ENCODE peak calls at places on chromosome 3, in eight cellular contexts. One of them, this sample, is unnamed. For H3K36me3 and H3K4me1, the result is how much of the 10 kb centered on the place peaks cover.

GRCh38 chr3:197456271-197457091 is 99.3 kb downstream of the BDH1 start:
- DNase-seq in heart right ventricle: peak
- DNase-seq in mammary epithelial cell: peak
- DNase-seq in psoas muscle: peak
- DNase-seq in MM.1S: peak
- DNase-seq in tibial artery: peak
- DNase-seq in osteoblast: peak
- DNase-seq in endodermal cell: peak
- DNase-seq in this sample: peak

GRCh38 chr3:8842293-8842692 is 72.9 kb upstream of the OXTR start:
- DNase-seq in MM.1S: no peak
- DNase-seq in endodermal cell: no peak
- DNase-seq in tibial artery: no peak
- DNase-seq in mammary epithelial cell: no peak
- DNase-seq in psoas muscle: no peak
- DNase-seq in osteoblast: no peak
- DNase-seq in heart right ventricle: no peak
- DNase-seq in this sample: no peak

GRCh38 chr3:43345877-43346276 is 59.5 kb downstream of the SNRK start:
- DNase-seq in osteoblast: no peak
- DNase-seq in mammary epithelial cell: peak
- DNase-seq in psoas muscle: no peak
- DNase-seq in tibial artery: no peak
- DNase-seq in heart right ventricle: no peak
- DNase-seq in endodermal cell: no peak
- DNase-seq in MM.1S: no peak
- DNase-seq in this sample: no peak

GRCh38 chr3:47991341-47991740 is 24.9 kb downstream of the MAP4 start:
- DNase-seq in MM.1S: no peak
- DNase-seq in psoas muscle: no peak
- DNase-seq in tibial artery: no peak
- DNase-seq in endodermal cell: no peak
- DNase-seq in heart right ventricle: no peak
- DNase-seq in mammary epithelial cell: no peak
- DNase-seq in osteoblast: no peak
- DNase-seq in this sample: no peak

GRCh38 chr3:52973806-52974205 is 72.1 kb downstream of the SFMBT1 start:
- DNase-seq in endodermal cell: no peak
- DNase-seq in osteoblast: peak
- DNase-seq in tibial artery: no peak
- DNase-seq in heart right ventricle: no peak
- DNase-seq in MM.1S: no peak
- DNase-seq in psoas muscle: no peak
- DNase-seq in mammary epithelial cell: no peak
- DNase-seq in this sample: no peak

GRCh38 chr3:143216709-143217182 is 97.2 kb downstream of the CHST2 start:
- DNase-seq in tibial artery: no peak
- DNase-seq in osteoblast: no peak
- DNase-seq in mammary epithelial cell: no peak
- DNase-seq in psoas muscle: no peak
- DNase-seq in MM.1S: peak
- DNase-seq in endodermal cell: no peak
- DNase-seq in heart right ventricle: no peak
- DNase-seq in this sample: no peak

GRCh38 chr3:140717915-140718314 is 40.1 kb downstream of the TRIM42 start:
- DNase-seq in osteoblast: no peak
- DNase-seq in endodermal cell: no peak
- DNase-seq in MM.1S: no peak
- DNase-seq in tibial artery: no peak
- DNase-seq in heart right ventricle: no peak
- DNase-seq in mammary epithelial cell: no peak
- DNase-seq in psoas muscle: no peak
- DNase-seq in this sample: no peak

GRCh38 chr3:181052256-181052655 is 62.7 kb upstream of the DNAJC19 start:
- DNase-seq in mammary epithelial cell: no peak
- DNase-seq in endodermal cell: no peak
- DNase-seq in psoas muscle: no peak
- DNase-seq in MM.1S: no peak
- DNase-seq in tibial artery: no peak
- DNase-seq in osteoblast: no peak
- DNase-seq in heart right ventricle: no peak
- DNase-seq in this sample: no peak

GRCh38 chr3:141682007-141682406 is 56.1 kb upstream of the RNF7 start:
- DNase-seq in MM.1S: no peak
- DNase-seq in mammary epithelial cell: no peak
- DNase-seq in endodermal cell: no peak
- DNase-seq in tibial artery: no peak
- DNase-seq in osteoblast: no peak
- DNase-seq in heart right ventricle: no peak
- DNase-seq in psoas muscle: no peak
- DNase-seq in this sample: no peak

GRCh38 chr3:30649572-30650310 is 43.3 kb downstream of the TGFBR2 start:
- DNase-seq in tibial artery: no peak
- DNase-seq in heart right ventricle: no peak
- DNase-seq in psoas muscle: no peak
- DNase-seq in MM.1S: no peak
- DNase-seq in mammary epithelial cell: no peak
- DNase-seq in osteoblast: peak
- DNase-seq in endodermal cell: no peak
- DNase-seq in this sample: no peak

GRCh38 chr3:129050556-129051295 is 9.9 kb upstream of the GP9 start:
- DNase-seq in mammary epithelial cell: no peak
- DNase-seq in endodermal cell: peak
- DNase-seq in tibial artery: no peak
- DNase-seq in osteoblast: no peak
- DNase-seq in heart right ventricle: no peak
- DNase-seq in psoas muscle: no peak
- DNase-seq in MM.1S: no peak
- DNase-seq in this sample: no peak

GRCh38 chr3:147187687-147188086 is 218.7 kb downstream of the ZIC4 start:
- DNase-seq in psoas muscle: no peak
- DNase-seq in heart right ventricle: no peak
- DNase-seq in MM.1S: no peak
- DNase-seq in osteoblast: no peak
- DNase-seq in tibial artery: no peak
- DNase-seq in mammary epithelial cell: no peak
- DNase-seq in endodermal cell: no peak
- DNase-seq in this sample: no peak

GRCh38 chr3:53161820-53162671 is 1.0 kb downstream of the PRKCD start:
- DNase-seq in endodermal cell: peak
- DNase-seq in mammary epithelial cell: peak
- DNase-seq in tibial artery: no peak
- DNase-seq in MM.1S: peak
- DNase-seq in osteoblast: peak
- DNase-seq in heart right ventricle: peak
- DNase-seq in psoas muscle: no peak
- DNase-seq in this sample: no peak

GRCh38 chr3:143252931-143253330 is 133.4 kb downstream of the CHST2 start:
- DNase-seq in endodermal cell: no peak
- DNase-seq in osteoblast: peak
- DNase-seq in tibial artery: no peak
- DNase-seq in MM.1S: no peak
- DNase-seq in mammary epithelial cell: peak
- DNase-seq in psoas muscle: no peak
- DNase-seq in heart right ventricle: no peak
- DNase-seq in this sample: no peak

GRCh38 chr3:99720985-99721632 is 82.7 kb downstream of the COL8A1 start:
- DNase-seq in mammary epithelial cell: peak
- DNase-seq in psoas muscle: no peak
- DNase-seq in osteoblast: no peak
- DNase-seq in tibial artery: no peak
- DNase-seq in heart right ventricle: no peak
- DNase-seq in endodermal cell: no peak
- DNase-seq in MM.1S: no peak
- DNase-seq in this sample: no peak

GRCh38 chr3:148943531-148944200 is 47.7 kb upstream of the GYG1 start:
- DNase-seq in MM.1S: peak
- DNase-seq in osteoblast: peak
- DNase-seq in tibial artery: no peak
- DNase-seq in mammary epithelial cell: peak
- DNase-seq in endodermal cell: no peak
- DNase-seq in psoas muscle: no peak
- DNase-seq in heart right ventricle: peak
- DNase-seq in this sample: no peak

GRCh38 chr3:14210843-14211594 is 32.4 kb downstream of the LSM3 start:
- DNase-seq in tibial artery: no peak
- DNase-seq in endodermal cell: peak
- DNase-seq in heart right ventricle: no peak
- DNase-seq in psoas muscle: no peak
- DNase-seq in MM.1S: no peak
- DNase-seq in osteoblast: peak
- DNase-seq in mammary epithelial cell: no peak
- DNase-seq in this sample: no peak

GRCh38 chr3:25789596-25790556 is at the start of gene OXSM:
- DNase-seq in osteoblast: peak
- DNase-seq in psoas muscle: peak
- DNase-seq in heart right ventricle: peak
- DNase-seq in tibial artery: peak
- DNase-seq in mammary epithelial cell: peak
- DNase-seq in endodermal cell: peak
- DNase-seq in MM.1S: peak
- DNase-seq in this sample: peak

GRCh38 chr3:40445880-40446279 is 11.3 kb upstream of the RPL14 start:
- DNase-seq in osteoblast: no peak
- DNase-seq in mammary epithelial cell: no peak
- DNase-seq in endodermal cell: no peak
- DNase-seq in heart right ventricle: no peak
- DNase-seq in tibial artery: no peak
- DNase-seq in psoas muscle: no peak
- DNase-seq in MM.1S: no peak
- DNase-seq in this sample: no peak

GRCh38 chr3:141561426-141562034 is 74.7 kb downstream of the RASA2 start:
- DNase-seq in endodermal cell: peak
- DNase-seq in mammary epithelial cell: peak
- DNase-seq in tibial artery: no peak
- DNase-seq in MM.1S: peak
- DNase-seq in heart right ventricle: peak
- DNase-seq in psoas muscle: no peak
- DNase-seq in osteoblast: peak
- DNase-seq in this sample: no peak

GRCh38 chr3:53083496-53083895 is 37.6 kb upstream of the SFMBT1 start:
- DNase-seq in mammary epithelial cell: no peak
- DNase-seq in heart right ventricle: peak
- DNase-seq in MM.1S: no peak
- DNase-seq in osteoblast: peak
- DNase-seq in endodermal cell: no peak
- DNase-seq in tibial artery: no peak
- DNase-seq in psoas muscle: peak
- DNase-seq in this sample: peak

GRCh38 chr3:113602256-113602655 is 69.9 kb downstream of the SIDT1 start:
- DNase-seq in MM.1S: no peak
- DNase-seq in psoas muscle: no peak
- DNase-seq in tibial artery: no peak
- DNase-seq in heart right ventricle: no peak
- DNase-seq in endodermal cell: no peak
- DNase-seq in osteoblast: no peak
- DNase-seq in mammary epithelial cell: no peak
- DNase-seq in this sample: no peak

GRCh38 chr3:169421182-169421581 is 242.3 kb downstream of the MECOM start:
- DNase-seq in tibial artery: no peak
- DNase-seq in heart right ventricle: no peak
- DNase-seq in psoas muscle: no peak
- DNase-seq in mammary epithelial cell: no peak
- DNase-seq in osteoblast: no peak
- DNase-seq in MM.1S: no peak
- DNase-seq in endodermal cell: no peak
- DNase-seq in this sample: no peak

GRCh38 chr3:32630266-32630665 is 54.7 kb upstream of the CNOT10 start:
- DNase-seq in tibial artery: no peak
- DNase-seq in mammary epithelial cell: peak
- DNase-seq in endodermal cell: no peak
- DNase-seq in heart right ventricle: no peak
- DNase-seq in MM.1S: no peak
- DNase-seq in osteoblast: no peak
- DNase-seq in psoas muscle: no peak
- DNase-seq in this sample: no peak

GRCh38 chr3:119494597-119494996 is 3.8 kb upstream of the TIMMDC1 start:
- DNase-seq in osteoblast: no peak
- DNase-seq in tibial artery: no peak
- DNase-seq in mammary epithelial cell: no peak
- DNase-seq in MM.1S: no peak
- DNase-seq in endodermal cell: no peak
- DNase-seq in heart right ventricle: no peak
- DNase-seq in psoas muscle: no peak
- DNase-seq in this sample: no peak
- H3K36me3 ChIP-seq in osteoblast: under half
- H3K36me3 ChIP-seq in tibial artery: under half
- H3K36me3 ChIP-seq in mammary epithelial cell: under half
- H3K36me3 ChIP-seq in MM.1S: under half
- H3K36me3 ChIP-seq in endodermal cell: under half
- H3K36me3 ChIP-seq in heart right ventricle: under half
- H3K36me3 ChIP-seq in psoas muscle: under half
- H3K36me3 ChIP-seq in this sample: under half

DNA sequence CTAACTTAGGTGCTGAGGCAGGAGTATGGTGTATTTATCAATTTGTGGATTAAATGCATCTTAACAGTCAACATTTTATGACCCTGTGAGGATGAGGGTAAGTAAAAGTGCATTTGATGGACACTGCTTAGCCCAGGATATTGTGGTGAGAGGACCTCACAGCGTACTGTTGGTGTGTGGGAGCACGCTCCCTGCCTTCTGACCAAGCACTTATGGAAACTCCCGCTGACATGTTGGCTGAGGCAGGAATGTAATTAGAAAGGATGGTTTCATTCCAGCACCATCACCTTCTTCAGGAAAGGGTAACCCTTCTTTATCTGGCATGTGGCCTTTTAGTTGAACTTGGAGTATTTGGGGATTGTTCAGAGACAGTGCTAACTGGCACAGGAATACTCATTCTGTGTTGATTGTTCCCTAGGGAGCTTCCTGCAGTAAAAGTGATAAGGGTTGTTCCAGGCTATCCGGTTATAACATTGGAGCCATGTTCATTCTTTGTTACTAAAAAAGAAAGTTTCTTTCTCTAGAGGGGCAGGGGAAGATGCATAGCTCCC is 11.7 kb upstream of the FSTL1 start:
- DNase-seq in MM.1S: no peak
- DNase-seq in psoas muscle: no peak
- DNase-seq in endodermal cell: no peak
- DNase-seq in mammary epithelial cell: no peak
- DNase-seq in osteoblast: no peak
- DNase-seq in tibial artery: no peak
- DNase-seq in heart right ventricle: no peak
- DNase-seq in this sample: no peak
- H3K4me1 ChIP-seq in MM.1S: under half
- H3K4me1 ChIP-seq in psoas muscle: under half
- H3K4me1 ChIP-seq in endodermal cell: under half
- H3K4me1 ChIP-seq in mammary epithelial cell: under half
- H3K4me1 ChIP-seq in osteoblast: under half
- H3K4me1 ChIP-seq in tibial artery: under half
- H3K4me1 ChIP-seq in heart right ventricle: under half
- H3K4me1 ChIP-seq in this sample: under half

GRCh38 chr3:107525954-107526305 is 3.2 kb downstream of the BBX start:
- DNase-seq in MM.1S: no peak
- DNase-seq in heart right ventricle: no peak
- DNase-seq in osteoblast: peak
- DNase-seq in psoas muscle: no peak
- DNase-seq in tibial artery: no peak
- DNase-seq in mammary epithelial cell: no peak
- DNase-seq in endodermal cell: no peak
- DNase-seq in this sample: no peak
- TF ChIP-seq CTCF in MM.1S: no peak
- TF ChIP-seq CTCF in heart right ventricle: no peak
- TF ChIP-seq CTCF in osteoblast: no peak
- TF ChIP-seq CTCF in psoas muscle: no peak
- TF ChIP-seq CTCF in tibial artery: no peak
- TF ChIP-seq CTCF in mammary epithelial cell: no peak
- TF ChIP-seq CTCF in endodermal cell: no peak
- TF ChIP-seq CTCF in this sample: no peak

GRCh38 chr3:155747867-155748266 is 3.0 kb upstream of the PLCH1 start:
- DNase-seq in osteoblast: no peak
- DNase-seq in endodermal cell: no peak
- DNase-seq in MM.1S: no peak
- DNase-seq in psoas muscle: no peak
- DNase-seq in heart right ventricle: no peak
- DNase-seq in mammary epithelial cell: no peak
- DNase-seq in tibial artery: no peak
- DNase-seq in this sample: no peak
- H3K36me3 ChIP-seq in osteoblast: under half
- H3K36me3 ChIP-seq in endodermal cell: under half
- H3K36me3 ChIP-seq in MM.1S: under half
- H3K36me3 ChIP-seq in psoas muscle: under half
- H3K36me3 ChIP-seq in heart right ventricle: under half
- H3K36me3 ChIP-seq in mammary epithelial cell: under half
- H3K36me3 ChIP-seq in tibial artery: under half
- H3K36me3 ChIP-seq in this sample: under half